ENCODE peak calls at places on chromosome X, in nine cellular contexts. I, S, B, O, Q, W, E, H and Z are unnamed samples.

GRCh38 chrX:130082244-130083106 is 27.8 kb downstream of the ELF4 start:
- DNase-seq in E (no peak), O (no peak), S (no peak), Q (peak; percentile 73), H (peak; percentile 45), I (peak; percentile 46), B (no peak), W (peak; percentile 62), Z (peak; percentile 64)

GRCh38 chrX:154813801-154814200 is 8.5 kb upstream of the MPP1 start:
- DNase-seq in B (no peak), E (no peak), I (no peak), O (no peak), W (no peak), S (no peak), H (no peak), Q (no peak), Z (no peak)

GRCh38 chrX:71650333-71650969 is 16.9 kb upstream of the LOC101059915 start:
- DNase-seq in I (no peak), Q (no peak), O (no peak), E (no peak), W (peak; percentile 47), S (no peak), B (no peak), H (no peak), Z (no peak)

GRCh38 chrX:130014356-130014755 is 31.9 kb downstream of the BCORL1 start:
- DNase-seq in W (no peak), H (no peak), B (no peak), E (no peak), S (no peak), I (no peak), Q (no peak), O (no peak), Z (no peak)

GRCh38 chrX:49960061-49960460 is 37.7 kb downstream of the CLCN5 start:
- DNase-seq in H (no peak), S (no peak), W (no peak), E (no peak), Q (no peak), B (no peak), O (no peak), I (no peak), Z (no peak)

GRCh38 chrX:134572816-134573682 is 85.2 kb downstream of the PLAC1 start:
- DNase-seq in B (peak; percentile 70), O (no peak), W (no peak), I (peak; percentile 19), Q (no peak), S (no peak), E (no peak), H (no peak), Z (no peak)

GRCh38 chrX:124606724-124607123 is 260.4 kb downstream of the SH2D1A start:
- DNase-seq in B (no peak), O (no peak), I (no peak), E (no peak), Q (no peak), S (no peak), H (no peak), W (no peak), Z (no peak)

GRCh38 chrX:39967348-39967747 is 130.4 kb downstream of the BCOR start:
- DNase-seq in W (no peak), E (no peak), H (no peak), Q (no peak), O (no peak), I (no peak), S (no peak), B (no peak), Z (no peak)

GRCh38 chrX:109911046-109911445 is 91.9 kb upstream of the TMEM164 start:
- DNase-seq in Q (no peak), E (no peak), B (no peak), W (no peak), I (no peak), H (no peak), O (no peak), S (peak; percentile 18), Z (no peak)

GRCh38 chrX:9657590-9658256 is 107.9 kb downstream of the GPR143 start:
- DNase-seq in B (no peak), H (no peak), W (no peak), O (no peak), I (no peak), E (no peak), S (no peak), Q (no peak), Z (no peak)

GRCh38 chrX:100643943-100644587 is at the start of gene SRPX2:
- DNase-seq in S (peak; percentile 90), Q (peak; percentile 41), B (peak; percentile 63), I (peak; percentile 93), O (no peak), W (no peak), E (peak; percentile 39), H (no peak), Z (peak; percentile 84)

GRCh38 chrX:137926090-137926489 is 360.2 kb downstream of the ZIC3 start:
- DNase-seq in Q (no peak), S (no peak), W (peak; percentile 53), I (no peak), B (no peak), O (no peak), E (no peak), H (no peak), Z (no peak)

GRCh38 chrX:118221733-118222132 is 105.1 kb upstream of the KLHL13 start:
- DNase-seq in Q (no peak), I (no peak), O (no peak), B (no peak), S (no peak), E (no peak), H (no peak), W (no peak), Z (no peak)

GRCh38 chrX:140141444-140142029 is 176.2 kb upstream of the CXorf66 start:
- DNase-seq in H (peak; percentile 42), I (peak; percentile 9), S (peak; percentile 28), W (peak; percentile 79), B (peak; percentile 2), O (no peak), Q (no peak), E (no peak), Z (no peak)

DNA sequence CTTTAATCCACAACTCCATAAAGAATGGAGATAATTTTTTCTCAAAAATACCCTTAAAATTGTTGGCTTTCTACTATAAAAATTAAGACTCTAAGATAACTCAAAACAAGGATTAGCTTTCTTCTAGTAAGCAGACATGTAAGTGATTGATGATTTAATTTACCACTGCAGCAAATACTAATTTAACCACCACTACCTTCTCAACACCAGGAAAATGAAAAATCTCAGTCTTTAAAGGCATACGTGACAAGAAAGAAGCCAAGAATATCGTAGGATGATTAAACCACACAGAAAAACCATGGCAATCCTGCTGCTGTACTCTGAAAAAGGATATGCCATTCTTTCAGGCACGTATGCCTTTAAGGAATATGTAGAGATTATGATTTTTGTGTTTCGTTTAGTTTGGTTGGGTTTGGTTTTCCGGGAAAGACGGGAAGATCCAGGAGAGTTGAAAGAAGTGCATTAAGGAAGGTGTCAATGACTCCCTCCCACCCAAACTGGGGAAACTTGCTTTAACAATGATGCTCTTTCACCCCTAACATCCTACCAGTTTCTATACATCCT is 881 bp downstream of the LRCH2 start:
- DNase-seq in O (no peak), E (no peak), B (no peak), Q (no peak), S (no peak), I (no peak), W (no peak), H (no peak), Z (no peak)
- H3K27me3 ChIP-seq in O (peaks cover 9% of the 10 kb centered on the region), E (peaks cover 62% of the 10 kb centered on the region), B (no peaks in the 10 kb centered on the region), Q (no peaks in the 10 kb centered on the region), S (no peaks in the 10 kb centered on the region), I (no peaks in the 10 kb centered on the region), W (no peaks in the 10 kb centered on the region), H (no peaks in the 10 kb centered on the region), Z (no peaks in the 10 kb centered on the region)

GRCh38 chrX:51737062-51737461 is 6.2 kb upstream of the GSPT2 start:
- DNase-seq in O (no peak), I (no peak), B (no peak), E (no peak), W (no peak), Q (no peak), H (no peak), S (no peak), Z (no peak)
- H3K4me1 ChIP-seq in O (no peaks in the 10 kb centered on the region), I (no peaks in the 10 kb centered on the region), B (no peaks in the 10 kb centered on the region), E (no peaks in the 10 kb centered on the region), W (no peaks in the 10 kb centered on the region), Q (no peaks in the 10 kb centered on the region), H (no peaks in the 10 kb centered on the region), S (no peaks in the 10 kb centered on the region), Z (no peaks in the 10 kb centered on the region)

GRCh38 chrX:1020634-1021166 is 191.7 kb downstream of the CRLF2 start:
- DNase-seq in W (no peak), S (no peak), B (no peak), E (no peak), I (no peak), O (no peak), H (no peak), Q (no peak), Z (no peak)
- H3K9me3 ChIP-seq in W (peaks cover 5% of the 10 kb centered on the region), S (no peaks in the 10 kb centered on the region), B (no peaks in the 10 kb centered on the region), E (no peaks in the 10 kb centered on the region), I (peaks cover 9% of the 10 kb centered on the region), O (peaks cover 7% of the 10 kb centered on the region), H (peaks cover 10% of the 10 kb centered on the region), Q (no peaks in the 10 kb centered on the region), Z (no peaks in the 10 kb centered on the region)

DNA sequence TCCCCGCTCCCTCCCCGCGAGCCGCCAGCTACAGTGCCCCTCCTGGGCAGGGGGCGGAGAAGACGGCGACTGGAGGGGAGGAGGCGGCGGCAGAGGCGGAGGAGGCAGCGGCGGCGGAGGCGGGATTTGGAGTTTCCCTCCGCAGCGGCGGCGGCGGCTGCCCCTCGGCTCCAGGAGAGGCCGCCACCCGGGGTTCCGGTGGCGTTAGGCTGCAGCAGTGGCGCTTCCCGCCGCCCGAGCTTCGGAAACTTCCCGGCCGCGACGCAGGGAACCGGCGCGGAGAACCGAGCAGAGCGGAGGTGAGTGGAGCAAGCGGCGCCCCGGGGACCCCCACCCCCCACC is 4.7 kb upstream of the DUSP9 start:
- DNase-seq in E (no peak), H (no peak), I (no peak), Q (no peak), B (no peak), S (no peak), W (no peak), O (no peak), Z (no peak)
- H3K27me3 ChIP-seq in E (peaks cover 74% of the 10 kb centered on the region), H (peaks cover 26% of the 10 kb centered on the region), I (peaks cover 45% of the 10 kb centered on the region), Q (peaks cover 48% of the 10 kb centered on the region), B (no peaks in the 10 kb centered on the region), S (peaks cover 19% of the 10 kb centered on the region), W (no peaks in the 10 kb centered on the region), O (peaks cover 71% of the 10 kb centered on the region), Z (no peaks in the 10 kb centered on the region)

GRCh38 chrX:121336831-121337421 is 289.5 kb downstream of the GLUD2 start:
- DNase-seq in I (no peak), H (no peak), S (no peak), W (no peak), Q (no peak), B (peak; percentile 42), E (no peak), O (no peak), Z (no peak)
- H3K4me1 ChIP-seq in I (no peaks in the 10 kb centered on the region), H (no peaks in the 10 kb centered on the region), S (no peaks in the 10 kb centered on the region), W (no peaks in the 10 kb centered on the region), Q (no peaks in the 10 kb centered on the region), B (peaks cover 14% of the 10 kb centered on the region), E (no peaks in the 10 kb centered on the region), O (no peaks in the 10 kb centered on the region), Z (no peaks in the 10 kb centered on the region)

GRCh38 chrX:82219129-82219528 is 1017.2 kb downstream of the SH3BGRL start:
- DNase-seq in Q (no peak), B (no peak), H (no peak), I (no peak), S (no peak), O (no peak), E (no peak), W (no peak), Z (no peak)
- H3K9me3 ChIP-seq in Q (no peaks in the 10 kb centered on the region), B (no peaks in the 10 kb centered on the region), H (no peaks in the 10 kb centered on the region), I (peaks cover 6% of the 10 kb centered on the region), S (no peaks in the 10 kb centered on the region), O (no peaks in the 10 kb centered on the region), E (no peaks in the 10 kb centered on the region), W (peaks cover 22% of the 10 kb centered on the region), Z (peaks cover 5% of the 10 kb centered on the region)